ENCODE peak calls at places on chromosome 6, in five cellular contexts. One of them, this sample, is unnamed.

GRCh38 chr6:68575765-68576439 is 59.2 kb upstream of the ADGRB3 start:
- DNase-seq in ecto neural progenitor cell: peak
- DNase-seq in upper lobe of left lung: peak
- DNase-seq in GM04504: no peak
- DNase-seq in activated T-helper 1 cell treated with anti-CD3 and anti-CD28 coated beads, Interleukin-12 subunit alpha, Interleukin-12 subunit beta, Interleukin-2, Interleukin-4 antibody, amounts not matched to agents 30 ng/mL and 10 ng/mL and 1 ng/mL, durations not matched to agents 14 hours and 24 hours and 36 hours: no peak
- DNase-seq in this sample: no peak

GRCh38 chr6:143673638-143674037 is 4.1 kb upstream of the PHACTR2 start:
- DNase-seq in ecto neural progenitor cell: no peak
- DNase-seq in activated T-helper 1 cell treated with anti-CD3 and anti-CD28 coated beads, Interleukin-12 subunit alpha, Interleukin-12 subunit beta, Interleukin-2, Interleukin-4 antibody, amounts not matched to agents 30 ng/mL and 10 ng/mL and 1 ng/mL, durations not matched to agents 14 hours and 24 hours and 36 hours: no peak
- DNase-seq in upper lobe of left lung: no peak
- DNase-seq in GM04504: peak
- DNase-seq in this sample: no peak

GRCh38 chr6:15320683-15321082 is 74.8 kb downstream of the JARID2 start:
- DNase-seq in activated T-helper 1 cell treated with anti-CD3 and anti-CD28 coated beads, Interleukin-12 subunit alpha, Interleukin-12 subunit beta, Interleukin-2, Interleukin-4 antibody, amounts not matched to agents 30 ng/mL and 10 ng/mL and 1 ng/mL, durations not matched to agents 14 hours and 24 hours and 36 hours: no peak
- DNase-seq in ecto neural progenitor cell: no peak
- DNase-seq in GM04504: no peak
- DNase-seq in upper lobe of left lung: no peak
- DNase-seq in this sample: no peak

GRCh38 chr6:5950448-5950847 is 56.3 kb downstream of the NRN1 start:
- DNase-seq in GM04504: no peak
- DNase-seq in upper lobe of left lung: no peak
- DNase-seq in activated T-helper 1 cell treated with anti-CD3 and anti-CD28 coated beads, Interleukin-12 subunit alpha, Interleukin-12 subunit beta, Interleukin-2, Interleukin-4 antibody, amounts not matched to agents 30 ng/mL and 10 ng/mL and 1 ng/mL, durations not matched to agents 14 hours and 24 hours and 36 hours: no peak
- DNase-seq in ecto neural progenitor cell: no peak
- DNase-seq in this sample: no peak

GRCh38 chr6:168156742-168157265 is 77.8 kb upstream of the FRMD1 start:
- DNase-seq in upper lobe of left lung: no peak
- DNase-seq in activated T-helper 1 cell treated with anti-CD3 and anti-CD28 coated beads, Interleukin-12 subunit alpha, Interleukin-12 subunit beta, Interleukin-2, Interleukin-4 antibody, amounts not matched to agents 30 ng/mL and 10 ng/mL and 1 ng/mL, durations not matched to agents 14 hours and 24 hours and 36 hours: no peak
- DNase-seq in ecto neural progenitor cell: no peak
- DNase-seq in GM04504: no peak
- DNase-seq in this sample: no peak

GRCh38 chr6:18350728-18351127 is 36.4 kb upstream of the RNF144B start:
- DNase-seq in GM04504: no peak
- DNase-seq in ecto neural progenitor cell: no peak
- DNase-seq in activated T-helper 1 cell treated with anti-CD3 and anti-CD28 coated beads, Interleukin-12 subunit alpha, Interleukin-12 subunit beta, Interleukin-2, Interleukin-4 antibody, amounts not matched to agents 30 ng/mL and 10 ng/mL and 1 ng/mL, durations not matched to agents 14 hours and 24 hours and 36 hours: no peak
- DNase-seq in upper lobe of left lung: no peak
- DNase-seq in this sample: no peak

GRCh38 chr6:32214126-32214525 is 9.7 kb downstream of the NOTCH4 start:
- DNase-seq in GM04504: no peak
- DNase-seq in upper lobe of left lung: no peak
- DNase-seq in activated T-helper 1 cell treated with anti-CD3 and anti-CD28 coated beads, Interleukin-12 subunit alpha, Interleukin-12 subunit beta, Interleukin-2, Interleukin-4 antibody, amounts not matched to agents 30 ng/mL and 10 ng/mL and 1 ng/mL, durations not matched to agents 14 hours and 24 hours and 36 hours: no peak
- DNase-seq in ecto neural progenitor cell: no peak
- DNase-seq in this sample: no peak

GRCh38 chr6:17536586-17536985 is 63.5 kb upstream of the FAM8A1 start:
- DNase-seq in upper lobe of left lung: no peak
- DNase-seq in activated T-helper 1 cell treated with anti-CD3 and anti-CD28 coated beads, Interleukin-12 subunit alpha, Interleukin-12 subunit beta, Interleukin-2, Interleukin-4 antibody, amounts not matched to agents 30 ng/mL and 10 ng/mL and 1 ng/mL, durations not matched to agents 14 hours and 24 hours and 36 hours: no peak
- DNase-seq in GM04504: no peak
- DNase-seq in ecto neural progenitor cell: no peak
- DNase-seq in this sample: no peak

GRCh38 chr6:20918868-20919267 is 384.6 kb downstream of the CDKAL1 start:
- DNase-seq in activated T-helper 1 cell treated with anti-CD3 and anti-CD28 coated beads, Interleukin-12 subunit alpha, Interleukin-12 subunit beta, Interleukin-2, Interleukin-4 antibody, amounts not matched to agents 30 ng/mL and 10 ng/mL and 1 ng/mL, durations not matched to agents 14 hours and 24 hours and 36 hours: no peak
- DNase-seq in ecto neural progenitor cell: no peak
- DNase-seq in upper lobe of left lung: no peak
- DNase-seq in GM04504: no peak
- DNase-seq in this sample: no peak

GRCh38 chr6:127134136-127134535 is 15.7 kb downstream of the RSPO3 start:
- DNase-seq in upper lobe of left lung: no peak
- DNase-seq in GM04504: no peak
- DNase-seq in ecto neural progenitor cell: no peak
- DNase-seq in activated T-helper 1 cell treated with anti-CD3 and anti-CD28 coated beads, Interleukin-12 subunit alpha, Interleukin-12 subunit beta, Interleukin-2, Interleukin-4 antibody, amounts not matched to agents 30 ng/mL and 10 ng/mL and 1 ng/mL, durations not matched to agents 14 hours and 24 hours and 36 hours: no peak
- DNase-seq in this sample: no peak

GRCh38 chr6:40312213-40313015 is 274.8 kb downstream of the LRFN2 start:
- DNase-seq in activated T-helper 1 cell treated with anti-CD3 and anti-CD28 coated beads, Interleukin-12 subunit alpha, Interleukin-12 subunit beta, Interleukin-2, Interleukin-4 antibody, amounts not matched to agents 30 ng/mL and 10 ng/mL and 1 ng/mL, durations not matched to agents 14 hours and 24 hours and 36 hours: no peak
- DNase-seq in ecto neural progenitor cell: no peak
- DNase-seq in GM04504: no peak
- DNase-seq in upper lobe of left lung: no peak
- DNase-seq in this sample: no peak

GRCh38 chr6:37631295-37631694 is 66.4 kb downstream of the MDGA1 start:
- DNase-seq in ecto neural progenitor cell: no peak
- DNase-seq in GM04504: no peak
- DNase-seq in activated T-helper 1 cell treated with anti-CD3 and anti-CD28 coated beads, Interleukin-12 subunit alpha, Interleukin-12 subunit beta, Interleukin-2, Interleukin-4 antibody, amounts not matched to agents 30 ng/mL and 10 ng/mL and 1 ng/mL, durations not matched to agents 14 hours and 24 hours and 36 hours: no peak
- DNase-seq in upper lobe of left lung: no peak
- DNase-seq in this sample: no peak

GRCh38 chr6:119962505-119962904 is 612.9 kb upstream of the MAN1A1 start:
- DNase-seq in ecto neural progenitor cell: no peak
- DNase-seq in activated T-helper 1 cell treated with anti-CD3 and anti-CD28 coated beads, Interleukin-12 subunit alpha, Interleukin-12 subunit beta, Interleukin-2, Interleukin-4 antibody, amounts not matched to agents 30 ng/mL and 10 ng/mL and 1 ng/mL, durations not matched to agents 14 hours and 24 hours and 36 hours: no peak
- DNase-seq in upper lobe of left lung: no peak
- DNase-seq in GM04504: no peak
- DNase-seq in this sample: no peak

GRCh38 chr6:44609051-44609612 is 221.6 kb downstream of the CDC5L start:
- DNase-seq in activated T-helper 1 cell treated with anti-CD3 and anti-CD28 coated beads, Interleukin-12 subunit alpha, Interleukin-12 subunit beta, Interleukin-2, Interleukin-4 antibody, amounts not matched to agents 30 ng/mL and 10 ng/mL and 1 ng/mL, durations not matched to agents 14 hours and 24 hours and 36 hours: no peak
- DNase-seq in upper lobe of left lung: no peak
- DNase-seq in ecto neural progenitor cell: no peak
- DNase-seq in GM04504: no peak
- DNase-seq in this sample: no peak

GRCh38 chr6:42007286-42007685 is 43.0 kb upstream of the TAF8 start:
- DNase-seq in upper lobe of left lung: no peak
- DNase-seq in ecto neural progenitor cell: no peak
- DNase-seq in activated T-helper 1 cell treated with anti-CD3 and anti-CD28 coated beads, Interleukin-12 subunit alpha, Interleukin-12 subunit beta, Interleukin-2, Interleukin-4 antibody, amounts not matched to agents 30 ng/mL and 10 ng/mL and 1 ng/mL, durations not matched to agents 14 hours and 24 hours and 36 hours: no peak
- DNase-seq in GM04504: no peak
- DNase-seq in this sample: no peak

GRCh38 chr6:169975286-169975685 is 223.9 kb downstream of the ERMARD start:
- DNase-seq in ecto neural progenitor cell: no peak
- DNase-seq in upper lobe of left lung: peak
- DNase-seq in activated T-helper 1 cell treated with anti-CD3 and anti-CD28 coated beads, Interleukin-12 subunit alpha, Interleukin-12 subunit beta, Interleukin-2, Interleukin-4 antibody, amounts not matched to agents 30 ng/mL and 10 ng/mL and 1 ng/mL, durations not matched to agents 14 hours and 24 hours and 36 hours: no peak
- DNase-seq in GM04504: no peak
- DNase-seq in this sample: no peak

GRCh38 chr6:137823826-137824501 is 43.1 kb upstream of the TNFAIP3 start:
- DNase-seq in activated T-helper 1 cell treated with anti-CD3 and anti-CD28 coated beads, Interleukin-12 subunit alpha, Interleukin-12 subunit beta, Interleukin-2, Interleukin-4 antibody, amounts not matched to agents 30 ng/mL and 10 ng/mL and 1 ng/mL, durations not matched to agents 14 hours and 24 hours and 36 hours: peak
- DNase-seq in upper lobe of left lung: no peak
- DNase-seq in ecto neural progenitor cell: no peak
- DNase-seq in GM04504: peak
- DNase-seq in this sample: no peak

GRCh38 chr6:80636689-80637088 is 530.2 kb downstream of the BCKDHB start:
- DNase-seq in upper lobe of left lung: no peak
- DNase-seq in GM04504: no peak
- DNase-seq in activated T-helper 1 cell treated with anti-CD3 and anti-CD28 coated beads, Interleukin-12 subunit alpha, Interleukin-12 subunit beta, Interleukin-2, Interleukin-4 antibody, amounts not matched to agents 30 ng/mL and 10 ng/mL and 1 ng/mL, durations not matched to agents 14 hours and 24 hours and 36 hours: no peak
- DNase-seq in ecto neural progenitor cell: no peak
- DNase-seq in this sample: no peak

GRCh38 chr6:158086706-158087518 is 81.2 kb downstream of the SERAC1 start:
- DNase-seq in activated T-helper 1 cell treated with anti-CD3 and anti-CD28 coated beads, Interleukin-12 subunit alpha, Interleukin-12 subunit beta, Interleukin-2, Interleukin-4 antibody, amounts not matched to agents 30 ng/mL and 10 ng/mL and 1 ng/mL, durations not matched to agents 14 hours and 24 hours and 36 hours: no peak
- DNase-seq in GM04504: no peak
- DNase-seq in ecto neural progenitor cell: no peak
- DNase-seq in upper lobe of left lung: peak
- DNase-seq in this sample: no peak

This sample was measured in cortex of kidney.